ENCODE peak calls at places on chromosome 9, in ten cellular contexts. P is GM10248; C is CD8-positive, alpha-beta T cell; R is MM.1S; V is esophagus squamous epithelium; Z is fibroblast of lung; E is HepG2; T is stomach; J is cardiac fibroblast; K is left ventricle myocardium inferior. F is an unnamed sample.

GRCh38 chr9:125635888-125636287 is 71.1 kb downstream of the MAPKAP1 start:
- DNase-seq in P (no peak), C (no peak), R (no peak), V (no peak), Z (no peak), E (peak), T (no peak), J (no peak), K (no peak), F (no peak)

GRCh38 chr9:129776938-129777768 is 24.3 kb upstream of the PTGES start:
- DNase-seq in P (no peak), C (peak), R (no peak), V (peak), Z (peak), E (peak), T (peak), J (peak), K (peak), F (peak)

GRCh38 chr9:126235350-126235740 is 91.3 kb upstream of the MVB12B start:
- DNase-seq in P (no peak), C (no peak), R (no peak), V (no peak), Z (no peak), E (no peak), T (no peak), J (no peak), K (no peak), F (no peak)

GRCh38 chr9:135960328-135961276 is 571 bp downstream of the UBAC1 start:
- DNase-seq in P (no peak), C (no peak), R (peak), V (no peak), Z (no peak), E (no peak), T (peak), J (peak), K (no peak), F (peak)

GRCh38 chr9:137069508-137070071 is 767 bp downstream of the SAPCD2 start:
- DNase-seq in P (no peak), C (no peak), R (peak), V (no peak), Z (no peak), E (no peak), T (no peak), J (no peak), K (no peak), F (no peak)

GRCh38 chr9:114097613-114098020 is 1.5 kb downstream of the KIF12 start:
- DNase-seq in P (no peak), C (no peak), R (no peak), V (no peak), Z (no peak), E (no peak), T (peak), J (peak), K (no peak), F (no peak)

GRCh38 chr9:71361357-71361756 is 239.9 kb upstream of the TRPM3 start:
- DNase-seq in P (no peak), C (no peak), R (no peak), V (no peak), Z (no peak), E (no peak), T (no peak), J (no peak), K (no peak), F (no peak)

GRCh38 chr9:124010303-124010664 is 1.3 kb upstream of the LHX2 start:
- DNase-seq in P (no peak), C (no peak), R (no peak), V (no peak), Z (no peak), E (no peak), T (no peak), J (no peak), K (no peak), F (no peak)

GRCh38 chr9:97470076-97470475 is 31.4 kb upstream of the TMOD1 start:
- DNase-seq in P (no peak), C (no peak), R (peak), V (no peak), Z (no peak), E (no peak), T (no peak), J (no peak), K (no peak), F (peak)

GRCh38 chr9:36485647-36486453 is 85.8 kb upstream of the RNF38 start:
- DNase-seq in P (no peak), C (no peak), R (no peak), V (no peak), Z (peak), E (no peak), T (no peak), J (no peak), K (no peak), F (peak)

GRCh38 chr9:70902705-70903131 is 218.7 kb downstream of the TRPM3 start:
- DNase-seq in P (no peak), C (no peak), R (no peak), V (no peak), Z (peak), E (no peak), T (no peak), J (peak), K (no peak), F (peak)

GRCh38 chr9:2859776-2860379 is 16.0 kb upstream of the PUM3 start:
- DNase-seq in P (peak), C (no peak), R (peak), V (no peak), Z (peak), E (peak), T (peak), J (peak), K (peak), F (peak)

GRCh38 chr9:84990850-84991505 is 321.4 kb downstream of the NTRK2 start:
- DNase-seq in P (no peak), C (no peak), R (no peak), V (no peak), Z (no peak), E (no peak), T (no peak), J (no peak), K (no peak), F (no peak)

GRCh38 chr9:92392690-92393089 is 11.7 kb downstream of the OGN start:
- DNase-seq in P (no peak), C (no peak), R (no peak), V (no peak), Z (no peak), E (no peak), T (no peak), J (peak), K (no peak), F (no peak)

GRCh38 chr9:92397853-92398252 is 6.5 kb downstream of the OGN start:
- DNase-seq in P (no peak), C (no peak), R (no peak), V (no peak), Z (no peak), E (no peak), T (no peak), J (no peak), K (no peak), F (no peak)

GRCh38 chr9:92395617-92396016 is 8.8 kb downstream of the OGN start:
- DNase-seq in P (no peak), C (no peak), R (no peak), V (no peak), Z (no peak), E (no peak), T (no peak), J (no peak), K (no peak), F (no peak)

DNA sequence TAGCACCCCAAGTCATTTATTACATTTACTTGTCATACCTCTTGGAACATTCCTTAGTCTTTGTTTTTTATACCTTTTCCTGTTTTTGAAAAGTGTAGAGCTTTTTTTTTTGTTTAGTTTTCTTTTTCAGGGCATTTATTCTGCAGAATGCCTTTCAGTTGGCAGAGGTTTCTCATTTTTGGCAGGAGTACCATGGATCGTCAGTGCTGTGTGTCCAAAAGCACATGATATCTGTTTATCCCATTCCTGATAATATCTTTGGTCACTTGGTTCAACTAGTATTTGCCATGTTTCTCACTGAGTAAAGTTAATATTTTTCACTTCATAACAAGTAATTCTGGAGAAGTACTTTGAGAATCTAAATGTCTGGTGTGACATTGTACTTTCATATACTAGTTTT is 10.7 kb downstream of the OGN start:
- DNase-seq in P (no peak), C (no peak), R (no peak), V (no peak), Z (peak), E (no peak), T (no peak), J (peak), K (no peak), F (no peak)
- TF ChIP-seq CTCF in P (no peak), C (no peak), R (no peak), V (no peak), Z (no peak), E (no peak), T (no peak), J (no peak), K (no peak), F (no peak)

DNA sequence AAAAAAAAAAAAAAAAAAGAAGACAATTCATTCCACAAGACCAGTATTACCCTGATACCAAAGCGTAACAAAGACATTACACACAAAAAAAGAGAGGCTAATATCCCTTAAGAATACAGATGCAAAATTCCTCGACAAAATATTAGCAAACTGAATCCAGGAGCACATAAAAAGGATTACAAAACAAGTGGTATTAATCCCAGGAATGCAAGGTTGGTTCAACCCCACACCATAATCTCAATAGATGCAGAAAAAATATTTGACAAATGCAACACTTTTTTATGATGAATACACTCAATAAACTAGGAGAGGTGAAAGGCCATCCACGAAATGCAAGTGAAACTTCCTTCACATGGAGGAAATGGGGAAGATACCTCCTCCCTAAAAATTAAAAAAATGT is 80.1 kb upstream of the TLR4 start:
- DNase-seq in P (no peak), C (no peak), R (no peak), V (no peak), Z (peak), E (no peak), T (no peak), J (peak), K (no peak), F (no peak)
- TF ChIP-seq CTCF in P (no peak), C (no peak), R (no peak), V (no peak), Z (no peak), E (no peak), T (no peak), J (no peak), K (no peak), F (no peak)

DNA sequence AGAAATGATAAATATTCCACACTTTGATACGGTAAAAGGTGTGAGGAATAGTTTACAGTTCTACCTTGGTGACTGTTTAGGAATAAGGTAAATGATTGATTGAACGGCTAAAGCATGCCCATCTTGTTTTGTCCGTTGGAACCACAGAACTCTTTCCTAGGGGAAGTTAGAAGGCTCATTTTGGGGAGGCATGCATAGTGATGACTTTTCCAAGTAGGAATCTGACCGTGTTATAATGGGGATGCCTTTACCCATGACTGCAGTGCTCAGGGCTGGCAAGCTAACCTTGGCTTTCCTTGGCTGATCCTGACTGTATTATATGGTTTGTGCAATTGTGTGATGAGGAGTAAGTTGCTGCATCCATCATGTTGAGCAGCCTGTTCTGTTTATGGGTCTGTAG is 24.5 kb downstream of the PCSK5 start:
- DNase-seq in P (no peak), C (no peak), R (no peak), V (no peak), Z (no peak), E (no peak), T (no peak), J (no peak), K (no peak), F (no peak)
- TF ChIP-seq CTCF in P (no peak), C (no peak), R (no peak), V (no peak), Z (no peak), E (no peak), T (no peak), J (no peak), K (no peak), F (no peak)

GRCh38 chr9:10525972-10526371 is 86.8 kb downstream of the PTPRD start:
- DNase-seq in P (no peak), C (no peak), R (no peak), V (no peak), Z (no peak), E (no peak), T (no peak), J (no peak), K (no peak), F (no peak)
- TF ChIP-seq CTCF in P (no peak), C (no peak), R (no peak), V (no peak), Z (no peak), E (no peak), T (no peak), J (no peak), K (no peak), F (no peak)

DNA sequence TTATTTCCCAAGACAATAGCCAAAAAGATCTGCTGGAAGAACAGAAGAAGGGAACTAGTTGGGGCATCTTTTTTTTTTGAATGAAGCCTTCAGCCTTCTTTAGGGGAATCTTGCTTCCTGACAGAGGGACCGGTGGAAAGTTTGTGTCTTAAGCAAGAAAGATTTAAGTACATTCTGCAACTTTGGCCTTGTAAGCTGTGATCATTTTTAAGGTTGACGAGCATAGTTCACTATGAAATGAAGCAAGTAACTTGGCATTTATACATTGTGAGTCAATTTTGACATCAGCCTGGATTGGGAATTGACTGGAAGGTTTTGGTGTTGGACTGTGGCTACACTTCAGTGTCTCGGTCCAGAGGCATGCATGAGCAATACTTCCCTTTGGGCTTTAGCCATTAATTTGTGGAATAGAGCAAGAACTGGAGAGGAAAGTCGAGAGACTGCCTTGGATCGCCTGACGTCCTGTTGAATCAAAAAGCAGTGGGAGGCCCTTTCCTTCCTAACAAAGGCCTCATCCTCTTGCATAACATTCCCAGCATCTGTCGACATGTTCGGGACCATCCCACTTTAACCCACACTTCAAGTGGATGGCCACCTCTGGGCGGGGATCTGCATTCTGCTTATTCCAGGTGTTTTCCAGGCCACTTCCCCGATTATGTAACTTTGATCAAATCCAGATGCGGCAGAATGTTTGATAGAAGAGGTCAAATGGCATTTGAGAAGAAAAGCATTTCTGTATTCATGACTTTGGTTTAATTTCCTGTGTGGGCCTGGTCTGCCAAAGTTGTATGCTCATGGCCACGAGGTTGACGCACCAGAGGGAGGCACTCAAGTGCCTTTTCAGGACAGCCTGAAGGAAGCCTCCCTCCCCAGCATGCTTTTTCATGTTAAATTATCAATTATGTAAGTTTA is 12.5 kb downstream of the ABL1 start:
- DNase-seq in P (no peak), C (no peak), R (no peak), V (no peak), Z (peak), E (peak), T (peak), J (peak), K (peak), F (peak)
- TF ChIP-seq CTCF in P (no peak), C (no peak), R (no peak), V (no peak), Z (peak), E (no peak), T (no peak), J (peak), K (no peak), F (no peak)

DNA sequence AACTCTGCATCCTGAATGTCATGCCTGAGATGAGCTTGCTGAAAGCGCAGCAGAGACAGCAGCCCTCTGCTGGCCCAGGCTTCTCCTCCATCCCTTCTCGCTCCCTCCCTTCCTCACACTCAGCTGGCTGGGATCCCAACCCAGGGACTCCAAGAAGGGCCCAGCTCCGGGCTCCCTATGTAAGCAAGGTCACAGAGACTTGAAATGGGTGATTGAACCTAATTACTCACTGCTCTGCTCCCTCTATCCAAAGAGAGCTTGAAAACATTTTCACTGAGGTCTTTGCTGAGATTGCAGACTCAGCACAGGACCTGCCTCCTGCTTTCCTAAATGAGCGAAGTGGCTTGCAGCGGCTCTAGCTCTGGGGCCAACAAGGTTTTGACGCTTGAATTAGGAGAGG is 42.8 kb downstream of the RAPGEF1 start:
- DNase-seq in P (no peak), C (no peak), R (no peak), V (no peak), Z (peak), E (no peak), T (peak), J (peak), K (peak), F (no peak)
- TF ChIP-seq CTCF in P (no peak), C (no peak), R (no peak), V (no peak), Z (peak), E (no peak), T (no peak), J (peak), K (peak), F (no peak)

DNA sequence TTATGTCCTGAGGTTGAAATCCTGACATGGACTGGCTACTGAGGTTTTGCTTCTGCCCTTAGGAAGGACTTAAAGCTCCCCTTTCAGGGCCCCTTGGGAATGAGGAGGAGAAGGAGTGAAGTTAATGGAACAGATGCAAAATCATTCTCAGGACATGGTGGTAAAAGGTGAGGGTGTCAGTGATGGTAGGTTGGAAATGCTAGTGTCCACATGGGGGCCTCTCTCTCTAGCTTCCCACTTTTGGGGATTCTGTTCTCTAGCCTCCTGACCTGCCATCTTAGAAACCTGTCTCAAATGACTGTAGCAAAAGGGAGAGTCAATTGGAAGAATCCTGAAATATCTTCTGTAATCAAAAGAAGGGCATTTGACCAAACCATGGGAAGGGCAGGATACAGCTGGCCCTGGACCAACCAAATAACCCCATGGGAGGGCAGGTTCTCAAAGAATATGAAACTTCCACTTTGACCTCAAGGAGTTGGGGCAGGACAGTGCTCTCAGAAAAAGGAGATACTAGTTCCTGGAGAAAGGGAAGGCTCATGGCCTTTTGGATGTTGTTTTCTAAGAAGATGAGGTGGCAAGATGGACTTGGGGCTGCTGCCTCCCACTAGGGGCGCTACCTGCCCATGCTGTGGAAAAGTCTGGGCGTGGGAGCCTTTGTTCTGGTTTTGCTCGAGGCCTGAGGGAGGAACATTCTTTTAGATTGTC is 21.2 kb upstream of the MLANA start:
- DNase-seq in P (peak), C (no peak), R (no peak), V (no peak), Z (no peak), E (peak), T (no peak), J (peak), K (no peak), F (peak)
- TF ChIP-seq CTCF in P (peak), C (no peak), R (peak), V (peak), Z (peak), E (peak), T (no peak), J (peak), K (no peak), F (peak)

GRCh38 chr9:5773324-5773999 is 59.5 kb downstream of the ERMP1 start:
- DNase-seq in P (no peak), C (no peak), R (no peak), V (no peak), Z (no peak), E (no peak), T (no peak), J (no peak), K (no peak), F (no peak)
- TF ChIP-seq CTCF in P (peak), C (no peak), R (peak), V (no peak), Z (no peak), E (peak), T (no peak), J (peak), K (no peak), F (no peak)

F was measured in MCF 10A.